ENCODE peak calls at places on chromosomes 7 and 10, in nine cellular contexts. I is neuronal stem cell; O is brain microvascular endothelial cell; G is CD8-positive, alpha-beta memory T cell; L is right atrium auricular region; K is CD8-positive, alpha-beta T cell; D is fibroblast of lung; Z is effector memory CD4-positive, alpha-beta T cell; H is heart left ventricle. N is an unnamed sample.

GRCh38 chr10:80204801-80205477 is 398 bp downstream of the ANXA11 start:
- DNase-seq in I (no peak), O (no peak), G (peak; percentile 70), L (no peak), K (peak; percentile 29), D (no peak), Z (peak; percentile 36), H (peak; percentile 44), N (no peak)

GRCh38 chr10:62394556-62395018 is 20.4 kb downstream of the ZNF365 start:
- DNase-seq in I (no peak), O (no peak), G (no peak), L (no peak), K (no peak), D (no peak), Z (no peak), H (no peak), N (no peak)

GRCh38 chr10:104277785-104278184 is 8.8 kb downstream of the GSTO2 start:
- DNase-seq in I (no peak), O (no peak), G (no peak), L (no peak), K (no peak), D (no peak), Z (no peak), H (no peak), N (no peak)

GRCh38 chr7:2500701-2501100 is 18.9 kb upstream of the LFNG start:
- DNase-seq in I (no peak), O (no peak), G (no peak), L (no peak), K (no peak), D (no peak), Z (no peak), H (no peak), N (no peak)

GRCh38 chr7:27235387-27236052 is 7.1 kb upstream of the EVX1 start:
- DNase-seq in I (no peak), O (peak; percentile 11), G (no peak), L (no peak), K (no peak), D (no peak), Z (no peak), H (no peak), N (no peak)

GRCh38 chr10:95756061-95756751 is at the start of gene ENTPD1:
- DNase-seq in I (no peak), O (peak; percentile 12), G (no peak), L (no peak), K (no peak), D (peak; percentile 41), Z (no peak), H (no peak), N (no peak)

GRCh38 chr7:132464740-132465139 is 111.5 kb downstream of the PLXNA4 start:
- DNase-seq in I (no peak), O (no peak), G (no peak), L (peak; percentile 68), K (no peak), D (peak; percentile 21), Z (no peak), H (peak; percentile 83), N (no peak)

GRCh38 chr7:28187012-28187411 is 6.4 kb upstream of the JAZF1 start:
- DNase-seq in I (no peak), O (no peak), G (no peak), L (no peak), K (no peak), D (no peak), Z (no peak), H (no peak), N (no peak)

GRCh38 chr10:98240524-98240923 is 27.5 kb downstream of the LOXL4 start:
- DNase-seq in I (no peak), O (no peak), G (no peak), L (no peak), K (no peak), D (no peak), Z (no peak), H (no peak), N (no peak)

GRCh38 chr10:119270893-119271361 is 63.6 kb downstream of the GRK5 start:
- DNase-seq in I (no peak), O (peak; percentile 39), G (peak; percentile 22), L (peak; percentile 96), K (peak; percentile 35), D (peak; percentile 78), Z (peak; percentile 58), H (peak; percentile 95), N (peak; percentile 46)

GRCh38 chr10:94412439-94412838 is 10.1 kb downstream of the TBC1D12 start:
- DNase-seq in I (no peak), O (no peak), G (no peak), L (no peak), K (no peak), D (peak; percentile 76), Z (no peak), H (no peak), N (no peak)

GRCh38 chr10:95503012-95503411 is 58.2 kb downstream of the SORBS1 start:
- DNase-seq in I (no peak), O (no peak), G (no peak), L (no peak), K (no peak), D (no peak), Z (no peak), H (no peak), N (no peak)

GRCh38 chr7:128341733-128342132 is 2.0 kb downstream of the RBM28 start:
- DNase-seq in I (no peak), O (no peak), G (no peak), L (no peak), K (no peak), D (no peak), Z (no peak), H (no peak), N (no peak)
- H3K36me3 ChIP-seq in I (peaks cover 43% of the 10 kb centered on the region), O (peaks cover 19% of the 10 kb centered on the region), G (peaks cover 26% of the 10 kb centered on the region), L (peaks cover 26% of the 10 kb centered on the region), K (peaks cover 14% of the 10 kb centered on the region), D (no peaks in the 10 kb centered on the region), Z (peaks cover 23% of the 10 kb centered on the region), H (peaks cover 33% of the 10 kb centered on the region), N (peaks cover 11% of the 10 kb centered on the region)

DNA sequence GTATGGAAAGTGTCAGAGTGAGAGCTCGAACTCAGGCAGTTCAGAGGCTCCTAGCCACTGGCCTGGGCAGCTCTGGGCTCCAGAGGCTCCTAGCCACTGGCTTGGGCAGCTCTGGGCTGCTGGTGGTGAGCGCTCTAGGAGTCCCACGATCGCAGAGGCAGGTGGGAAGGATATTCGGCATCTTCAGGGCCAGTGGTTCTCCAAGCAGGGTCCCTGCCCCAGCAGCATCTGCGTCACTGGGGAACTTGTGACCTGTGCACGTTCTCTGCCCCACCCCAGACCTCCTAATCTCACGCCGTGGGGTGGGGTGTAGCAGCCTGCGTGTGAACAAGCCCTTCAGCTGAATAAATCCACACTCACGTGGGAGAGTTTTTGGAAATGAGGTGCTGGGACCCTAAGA is 25.2 kb upstream of the BTBD16 start:
- DNase-seq in I (no peak), O (no peak), G (no peak), L (no peak), K (no peak), D (no peak), Z (no peak), H (no peak), N (no peak)
- H3K36me3 ChIP-seq in I (peaks cover 98% of the 10 kb centered on the region), O (peaks cover 4% of the 10 kb centered on the region), G (no peaks in the 10 kb centered on the region), L (peaks cover 82% of the 10 kb centered on the region), K (no peaks in the 10 kb centered on the region), D (peaks cover 2% of the 10 kb centered on the region), Z (no peaks in the 10 kb centered on the region), H (peaks cover 5% of the 10 kb centered on the region), N (peaks cover 27% of the 10 kb centered on the region)

GRCh38 chr7:134480202-134480601 is 21.3 kb upstream of the AKR1B1 start:
- DNase-seq in I (no peak), O (no peak), G (no peak), L (no peak), K (no peak), D (no peak), Z (no peak), H (no peak), N (no peak)

GRCh38 chr7:134480730-134481129 is 21.8 kb upstream of the AKR1B1 start:
- DNase-seq in I (no peak), O (peak; percentile 48), G (no peak), L (no peak), K (no peak), D (peak; percentile 49), Z (no peak), H (no peak), N (no peak)

GRCh38 chr7:134482858-134483257 is 24.0 kb upstream of the AKR1B1 start:
- DNase-seq in I (no peak), O (no peak), G (no peak), L (no peak), K (no peak), D (no peak), Z (no peak), H (no peak), N (no peak)

GRCh38 chr7:134483296-134483695 is 24.4 kb upstream of the AKR1B1 start:
- DNase-seq in I (no peak), O (no peak), G (no peak), L (no peak), K (no peak), D (no peak), Z (no peak), H (no peak), N (no peak)

DNA sequence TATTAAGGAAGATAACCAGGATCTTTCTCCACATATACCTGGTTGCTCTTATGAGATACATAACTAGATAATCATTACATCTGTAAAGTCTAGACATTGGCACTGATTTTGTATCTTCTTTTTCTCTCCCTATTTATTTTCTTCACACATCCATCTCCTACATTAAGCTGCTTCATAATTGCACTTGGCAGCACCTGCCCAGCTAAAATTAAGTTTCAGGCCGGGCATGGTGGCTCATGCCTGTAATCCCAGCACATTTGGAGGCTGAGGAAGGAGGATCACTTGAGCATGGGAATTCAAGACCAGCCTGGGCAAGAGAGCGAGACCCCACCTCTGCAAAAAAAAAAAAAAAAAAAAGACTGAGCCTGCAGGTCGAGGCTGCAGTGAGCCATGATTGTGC is 22.3 kb upstream of the AKR1B1 start:
- DNase-seq in I (no peak), O (no peak), G (no peak), L (no peak), K (no peak), D (no peak), Z (no peak), H (no peak), N (no peak)
- H3K36me3 ChIP-seq in I (no peaks in the 10 kb centered on the region), O (no peaks in the 10 kb centered on the region), G (no peaks in the 10 kb centered on the region), L (no peaks in the 10 kb centered on the region), K (no peaks in the 10 kb centered on the region), D (no peaks in the 10 kb centered on the region), Z (no peaks in the 10 kb centered on the region), H (no peaks in the 10 kb centered on the region), N (no peaks in the 10 kb centered on the region)

GRCh38 chr10:71819479-71819878 is 31.6 kb downstream of the PSAP start:
- DNase-seq in I (no peak), O (no peak), G (no peak), L (no peak), K (no peak), D (no peak), Z (no peak), H (peak; percentile 18), N (no peak)

GRCh38 chr10:71817831-71818268 is 33.2 kb downstream of the PSAP start:
- DNase-seq in I (no peak), O (no peak), G (no peak), L (peak; percentile 87), K (no peak), D (no peak), Z (no peak), H (peak; percentile 76), N (no peak)

GRCh38 chr10:71819985-71820384 is 31.1 kb downstream of the PSAP start:
- DNase-seq in I (no peak), O (no peak), G (no peak), L (no peak), K (no peak), D (no peak), Z (no peak), H (peak; percentile 22), N (no peak)

GRCh38 chr10:71816931-71817631 is 34.0 kb downstream of the PSAP start:
- DNase-seq in I (no peak), O (no peak), G (no peak), L (no peak), K (no peak), D (no peak), Z (no peak), H (peak; percentile 17), N (no peak)

GRCh38 chr10:71818674-71819260 is 32.3 kb downstream of the PSAP start:
- DNase-seq in I (no peak), O (no peak), G (no peak), L (no peak), K (no peak), D (no peak), Z (no peak), H (peak; percentile 16), N (no peak)
- H3K36me3 ChIP-seq in I (peaks cover 96% of the 10 kb centered on the region), O (peaks cover 84% of the 10 kb centered on the region), G (peaks cover 53% of the 10 kb centered on the region), L (peaks cover 90% of the 10 kb centered on the region), K (peaks cover 54% of the 10 kb centered on the region), D (peaks cover 39% of the 10 kb centered on the region), Z (peaks cover 76% of the 10 kb centered on the region), H (peaks cover 94% of the 10 kb centered on the region), N (peaks cover 65% of the 10 kb centered on the region)